ENCODE peak calls at places on chromosome 17, in nine cellular contexts. O is left colon; W is IMR-90; H is AG08395; S is kidney epithelial cell; V is ascending aorta; C is neural crest cell; M is effector memory CD4-positive, alpha-beta T cell; U is HCT116. P is an unnamed sample.

GRCh38 chr17:53227514-53227913 is 595.2 kb upstream of the KIF2B start:
- DNase-seq in C (no peak), V (no peak), O (no peak), S (no peak), H (no peak), W (no peak), U (no peak), M (no peak), P (no peak)

GRCh38 chr17:21058098-21058893 is 15.5 kb upstream of the USP22 start:
- DNase-seq in H (peak), W (peak), S (no peak), V (no peak), U (no peak), C (no peak), M (no peak), O (no peak), P (no peak)

GRCh38 chr17:66975614-66976378 is 11.3 kb downstream of the CACNG4 start:
- DNase-seq in W (no peak), C (no peak), M (no peak), O (no peak), V (no peak), U (peak), H (no peak), S (no peak), P (no peak)

GRCh38 chr17:7557825-7558543 is 566 bp upstream of the TNFSF13 start:
- DNase-seq in O (peak), M (no peak), H (peak), S (no peak), U (no peak), W (peak), V (peak), C (no peak), P (peak)

GRCh38 chr17:74922694-74923537 is at the start of gene USH1G:
- DNase-seq in U (no peak), C (no peak), H (peak), W (no peak), M (no peak), O (no peak), V (no peak), S (no peak), P (no peak)

GRCh38 chr17:13346996-13347762 is 254.6 kb downstream of the HS3ST3A1 start:
- DNase-seq in S (peak), U (peak), C (no peak), M (no peak), O (no peak), W (peak), H (peak), V (no peak), P (no peak)

GRCh38 chr17:81416612-81417011 is 21.4 kb downstream of the BAHCC1 start:
- DNase-seq in U (no peak), H (no peak), M (no peak), C (no peak), W (no peak), O (no peak), S (no peak), V (no peak), P (no peak)

GRCh38 chr17:35257080-35257701 is 14.3 kb downstream of the SLFN5 start:
- DNase-seq in W (peak), C (no peak), M (no peak), H (no peak), S (no peak), V (no peak), O (peak), U (peak), P (peak)

GRCh38 chr17:55577011-55577586 is 65.8 kb upstream of the SMIM36 start:
- DNase-seq in M (no peak), C (no peak), H (peak), V (no peak), O (no peak), U (no peak), S (peak), W (peak), P (no peak)

GRCh38 chr17:6753006-6753445 is 2.8 kb upstream of the XAF1 start:
- DNase-seq in H (peak), S (peak), O (peak), V (no peak), C (no peak), M (peak), W (peak), U (no peak), P (peak)

GRCh38 chr17:75364078-75364477 is 41.4 kb downstream of the GRB2 start:
- DNase-seq in S (peak), W (peak), V (no peak), M (no peak), H (peak), C (no peak), U (no peak), O (no peak), P (no peak)

GRCh38 chr17:2691965-2692780 is 19.4 kb downstream of the CLUH start:
- DNase-seq in U (no peak), H (no peak), C (no peak), M (no peak), W (no peak), S (no peak), V (peak), O (no peak), P (no peak)

GRCh38 chr17:21079196-21079595 is 36.4 kb upstream of the USP22 start:
- DNase-seq in H (no peak), S (no peak), W (no peak), M (no peak), C (no peak), V (no peak), U (no peak), O (no peak), P (no peak)

GRCh38 chr17:30421592-30421991 is 42.9 kb downstream of the CPD start:
- DNase-seq in V (no peak), U (no peak), M (no peak), C (no peak), H (no peak), O (no peak), W (no peak), S (no peak), P (no peak)

GRCh38 chr17:80146121-80147034 is 550 bp downstream of the EIF4A3 start:
- DNase-seq in M (no peak), O (peak), C (no peak), S (no peak), V (no peak), H (no peak), U (no peak), W (peak), P (peak)

GRCh38 chr17:82031303-82031884 is at the start of gene RAC3:
- DNase-seq in H (no peak), S (no peak), U (no peak), O (no peak), M (no peak), C (no peak), V (no peak), W (peak), P (no peak)

P was measured in lung.